ENCODE peak calls at places on chromosomes 3 and 15, in eight cellular contexts. V is CD8-positive, alpha-beta memory T cell; A is cardiac muscle cell; X is endodermal cell; T is tibial nerve; B is ascending aorta; O is left lung; Z is neural progenitor cell. Y is an unnamed sample. For H3K4me1, the result is how much of the 10 kb centered on the place peaks cover.

GRCh38 chr3:52315977-52316764 is at the start of gene DNAH1:
- DNase-seq in V (no peak), B (no peak), Z (peak), A (no peak), O (no peak), T (no peak), X (no peak), Y (no peak)

GRCh38 chr15:57541805-57542504 is 49.7 kb upstream of the MYZAP start:
- DNase-seq in O (peak), X (peak), B (no peak), Z (peak), T (peak), V (no peak), A (peak), Y (peak)

GRCh38 chr15:63532307-63532744 is 27.9 kb downstream of the USP3 start:
- DNase-seq in T (no peak), O (no peak), Z (no peak), B (no peak), A (peak), X (no peak), V (no peak), Y (no peak)

GRCh38 chr3:12455740-12456139 is 28.5 kb upstream of the TSEN2 start:
- DNase-seq in O (no peak), T (no peak), A (no peak), B (no peak), Z (no peak), X (no peak), V (no peak), Y (no peak)

GRCh38 chr3:180827171-180827570 is 85.3 kb upstream of the FXR1 start:
- DNase-seq in O (no peak), Z (no peak), T (no peak), V (no peak), A (no peak), X (no peak), B (no peak), Y (no peak)

GRCh38 chr3:43907508-43907858 is 216.7 kb downstream of the ABHD5 start:
- DNase-seq in B (no peak), A (no peak), O (no peak), X (no peak), T (no peak), Z (no peak), V (no peak), Y (no peak)

GRCh38 chr15:26757156-26757555 is 15.7 kb downstream of the GABRB3 start:
- DNase-seq in Z (no peak), B (no peak), T (no peak), V (no peak), O (no peak), A (no peak), X (no peak), Y (no peak)

GRCh38 chr3:16932877-16933276 is 48.1 kb downstream of the PLCL2 start:
- DNase-seq in B (no peak), A (no peak), V (no peak), T (no peak), X (no peak), O (no peak), Z (no peak), Y (no peak)

GRCh38 chr3:47347217-47347801 is 33.5 kb upstream of the PTPN23 start:
- DNase-seq in V (no peak), B (no peak), X (no peak), Z (no peak), O (no peak), A (peak), T (no peak), Y (no peak)

GRCh38 chr3:56122911-56123310 is 345.4 kb downstream of the ERC2 start:
- DNase-seq in X (no peak), V (no peak), B (no peak), O (no peak), T (no peak), A (no peak), Z (no peak), Y (no peak)

GRCh38 chr15:62472616-62473299 is 307.7 kb upstream of the C2CD4B start:
- DNase-seq in T (no peak), Z (peak), O (no peak), A (no peak), X (no peak), B (no peak), V (no peak), Y (no peak)

GRCh38 chr3:79551997-79552396 is 215.8 kb downstream of the ROBO1 start:
- DNase-seq in T (no peak), B (no peak), V (no peak), Z (no peak), O (no peak), A (no peak), X (no peak), Y (no peak)

GRCh38 chr3:89606151-89606550 is 498.7 kb downstream of the EPHA3 start:
- DNase-seq in O (no peak), V (no peak), B (no peak), Z (no peak), T (no peak), X (no peak), A (peak), Y (no peak)

GRCh38 chr3:140510303-140510861 is 167.5 kb upstream of the TRIM42 start:
- DNase-seq in X (peak), T (no peak), Z (no peak), V (no peak), B (no peak), A (no peak), O (no peak), Y (no peak)

GRCh38 chr15:59035157-59035556 is 47.7 kb downstream of the RNF111 start:
- DNase-seq in A (no peak), T (no peak), B (no peak), O (no peak), Z (no peak), X (no peak), V (no peak), Y (no peak)

GRCh38 chr15:59028387-59028955 is 41.0 kb downstream of the RNF111 start:
- DNase-seq in O (no peak), V (no peak), T (no peak), A (no peak), B (no peak), X (no peak), Z (no peak), Y (no peak)

GRCh38 chr15:59026207-59026606 is 38.7 kb downstream of the RNF111 start:
- DNase-seq in Z (no peak), V (no peak), X (no peak), T (no peak), A (no peak), B (no peak), O (no peak), Y (no peak)

GRCh38 chr15:59029554-59029953 is 42.1 kb downstream of the RNF111 start:
- DNase-seq in O (no peak), B (no peak), A (no peak), Z (no peak), V (no peak), T (no peak), X (no peak), Y (no peak)
- H3K4me1 ChIP-seq in O (under half), B (under half), A (under half), Z (under half), V (under half), T (under half), X (under half), Y (under half)

GRCh38 chr3:192888121-192888520 is 29.5 kb downstream of the MB21D2 start:
- DNase-seq in A (no peak), O (no peak), X (no peak), B (no peak), V (no peak), Z (no peak), T (no peak), Y (no peak)

GRCh38 chr3:192892981-192893827 is 24.5 kb downstream of the MB21D2 start:
- DNase-seq in X (peak), V (peak), Z (peak), B (peak), A (peak), T (peak), O (peak), Y (peak)

GRCh38 chr3:192887701-192888100 is 30.0 kb downstream of the MB21D2 start:
- DNase-seq in V (no peak), Z (no peak), O (no peak), X (peak), A (no peak), T (no peak), B (no peak), Y (no peak)

GRCh38 chr3:192889694-192890093 is 28.0 kb downstream of the MB21D2 start:
- DNase-seq in A (no peak), O (no peak), V (no peak), B (no peak), Z (no peak), X (no peak), T (no peak), Y (no peak)

GRCh38 chr3:192890348-192891335 is 27.0 kb downstream of the MB21D2 start:
- DNase-seq in T (no peak), O (no peak), A (no peak), B (no peak), Z (no peak), V (no peak), X (no peak), Y (no peak)
- H3K4me1 ChIP-seq in T (under half), O (under half), A (under half), B (under half), Z (under half), V (under half), X (under half), Y (half or more)

DNA sequence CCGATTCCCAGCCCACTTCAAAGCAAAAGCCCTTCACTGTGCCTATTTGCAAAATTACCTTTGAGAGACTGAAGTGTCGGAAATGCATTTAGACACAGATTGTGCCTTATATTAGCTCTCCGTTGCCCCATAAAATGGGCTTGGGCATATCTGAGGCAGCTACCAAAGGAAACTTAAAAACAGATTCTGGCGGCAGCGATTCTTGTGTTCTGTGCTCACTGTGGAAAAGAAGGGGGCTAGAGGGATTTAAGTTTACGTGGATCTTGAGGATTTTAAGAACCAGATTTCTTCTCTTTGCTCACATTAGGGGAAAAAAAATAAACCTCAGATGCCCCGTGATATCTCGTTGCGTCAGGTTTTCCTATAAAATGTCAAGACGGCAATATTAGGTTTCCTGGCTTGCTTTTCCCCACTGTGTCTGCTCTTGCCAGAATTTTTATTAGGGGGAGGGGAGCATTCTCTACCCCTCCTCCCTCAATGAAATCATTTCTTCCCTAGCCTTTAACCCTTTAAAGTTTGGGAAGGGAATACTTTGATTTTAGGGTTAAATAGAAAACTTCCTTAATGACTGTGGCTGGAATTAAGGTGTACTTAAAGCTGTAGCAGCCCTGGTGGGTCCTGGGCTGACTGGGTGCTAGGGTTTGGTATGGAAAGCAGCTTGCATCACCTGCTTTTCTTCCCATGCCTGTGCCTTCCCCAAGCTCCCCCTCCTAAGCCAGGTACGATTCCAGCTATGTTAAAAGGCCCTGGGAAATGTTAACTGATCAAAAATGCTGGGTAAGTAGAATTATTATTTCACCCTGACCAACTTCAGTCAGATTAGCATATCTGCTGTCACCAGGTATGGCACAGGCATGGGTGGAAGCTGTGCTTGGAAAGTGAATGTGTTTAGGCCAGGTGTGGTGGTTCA is 73.8 kb downstream of the SMAD3 start:
- DNase-seq in A (peak), O (no peak), X (peak), V (no peak), B (no peak), T (no peak), Z (no peak), Y (no peak)
- H3K4me1 ChIP-seq in A (half or more), O (half or more), X (under half), V (half or more), B (under half), T (under half), Z (half or more), Y (half or more)

DNA sequence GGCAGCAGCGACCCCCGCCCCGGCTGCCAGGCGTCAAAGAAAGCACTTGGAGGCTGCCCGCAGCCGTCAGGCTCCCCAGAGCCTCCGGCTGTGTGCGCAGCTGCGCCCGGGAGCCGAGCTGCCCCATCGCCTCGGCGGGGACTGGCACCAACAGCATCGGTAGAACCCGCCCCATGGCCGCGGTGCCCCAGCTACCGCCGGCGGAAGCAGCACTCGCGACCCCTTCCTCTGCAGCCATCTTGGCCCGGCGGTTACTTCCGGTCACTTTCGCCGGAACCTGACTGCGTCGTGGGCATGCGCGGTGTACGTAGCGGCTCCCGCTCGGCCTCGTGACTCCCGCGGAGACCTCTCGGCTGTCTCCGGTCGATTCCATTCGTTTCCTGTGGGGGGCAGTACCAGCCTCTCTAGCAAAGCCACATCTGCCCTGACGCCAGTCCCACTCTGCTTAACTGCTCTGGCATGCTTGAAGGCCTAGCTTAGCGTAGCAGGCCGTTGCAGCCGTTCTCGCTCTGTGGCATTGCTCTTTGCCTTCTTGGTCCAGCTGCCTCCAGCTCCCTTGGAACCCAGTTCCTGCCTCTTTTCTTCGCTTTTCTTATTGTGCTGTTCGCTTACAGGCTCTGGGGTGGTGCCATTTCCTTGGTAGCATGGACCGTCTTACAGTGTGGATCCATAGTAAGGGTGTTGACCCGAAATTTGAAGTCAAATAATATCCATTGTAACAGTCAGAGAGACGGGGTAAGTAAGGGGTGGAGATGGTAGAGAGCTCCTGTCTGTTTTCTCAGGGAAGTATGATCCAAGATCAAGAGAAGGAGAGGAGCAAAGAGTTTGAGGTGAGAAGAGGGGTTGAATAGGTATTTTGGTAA is at the start of gene SPG11:
- DNase-seq in B (peak), T (peak), A (peak), O (peak), Z (peak), X (peak), V (peak), Y (peak)
- H3K4me1 ChIP-seq in B (under half), T (under half), A (under half), O (half or more), Z (under half), X (under half), V (half or more), Y (under half)

GRCh38 chr3:114223146-114223545 is 14.2 kb downstream of the ZNF80 start:
- DNase-seq in Z (no peak), O (no peak), A (peak), V (no peak), X (no peak), T (no peak), B (no peak), Y (no peak)
- H3K4me1 ChIP-seq in Z (under half), O (under half), A (under half), V (half or more), X (under half), T (under half), B (under half), Y (under half)

GRCh38 chr15:60373745-60374144 is 24.0 kb downstream of the ANXA2 start:
- DNase-seq in V (no peak), O (no peak), Z (no peak), B (no peak), T (no peak), X (peak), A (no peak), Y (no peak)

GRCh38 chr15:60370804-60371700 is 26.7 kb downstream of the ANXA2 start:
- DNase-seq in O (peak), B (peak), V (no peak), Z (no peak), A (peak), T (peak), X (peak), Y (peak)

GRCh38 chr15:60372756-60373155 is 25.0 kb downstream of the ANXA2 start:
- DNase-seq in O (no peak), X (peak), B (no peak), T (no peak), Z (no peak), V (no peak), A (no peak), Y (no peak)

GRCh38 chr15:60373327-60373726 is 24.5 kb downstream of the ANXA2 start:
- DNase-seq in V (no peak), A (no peak), B (no peak), T (no peak), O (no peak), X (peak), Z (no peak), Y (no peak)

GRCh38 chr15:60372223-60372622 is 25.6 kb downstream of the ANXA2 start:
- DNase-seq in T (no peak), Z (no peak), A (no peak), V (no peak), X (peak), B (no peak), O (no peak), Y (no peak)
- H3K4me1 ChIP-seq in T (half or more), Z (under half), A (under half), V (under half), X (under half), B (half or more), O (half or more), Y (half or more)

GRCh38 chr3:141881702-141882101 is 5.3 kb downstream of the ATP1B3 start:
- DNase-seq in V (no peak), Z (no peak), A (no peak), O (no peak), B (no peak), X (no peak), T (no peak), Y (no peak)
- H3K4me1 ChIP-seq in V (under half), Z (under half), A (under half), O (half or more), B (under half), X (under half), T (under half), Y (under half)